ENCODE peak calls at places on chromosomes 6 and 20, in ten cellular contexts. B is T follicular helper cell; G is stimulated activated CD8-positive, alpha-beta memory T cell treated with anti-CD3 and anti-CD28 coated beads, Interleukin-2, amount 100 ng/mL, for 48 hours; K is DMS 273 treated with DMSO at 0.1 percent for 48 hours; H is left lobe of liver; J is stimulated activated CD4-positive, alpha-beta T cell treated with anti-CD3 and anti-CD28 coated beads, Interleukin-1b, Interleukin-23, amount 100 ng/mL, for 48 hours; E is hypothalamus; X is MCF 10A; U is dermis microvascular lymphatic vessel endothelial cell; V is IMR-90. A is an unnamed sample.

GRCh38 chr6:116278853-116279231 is 888 bp downstream of the TSPYL1 start:
- DNase-seq in X (no peak), H (peak), J (peak), U (no peak), G (no peak), V (peak), E (no peak), K (no peak), B (peak), A (no peak)

GRCh38 chr6:136037246-136037884 is 185.9 kb downstream of the PDE7B start:
- DNase-seq in J (peak), G (peak), B (no peak), K (no peak), V (peak), H (no peak), X (no peak), U (peak), E (no peak), A (no peak)

GRCh38 chr6:27742833-27743573 is 169.2 kb downstream of the OR2B2 start:
- DNase-seq in K (no peak), H (no peak), G (no peak), X (no peak), U (no peak), B (no peak), E (no peak), J (no peak), V (no peak), A (no peak)

GRCh38 chr6:147879031-147879430 is 370.5 kb downstream of the SAMD5 start:
- DNase-seq in G (no peak), K (no peak), H (no peak), B (no peak), U (no peak), J (no peak), V (no peak), E (no peak), X (no peak), A (no peak)

GRCh38 chr20:51747182-51747911 is 20.8 kb downstream of the ATP9A start:
- DNase-seq in J (no peak), K (no peak), V (no peak), E (no peak), G (no peak), B (no peak), X (no peak), U (no peak), H (no peak), A (no peak)

GRCh38 chr6:148166339-148166949 is 176.2 kb upstream of the SASH1 start:
- DNase-seq in E (no peak), K (peak), B (no peak), J (no peak), V (peak), X (peak), U (peak), H (no peak), G (no peak), A (peak)

GRCh38 chr6:147806697-147807096 is 298.2 kb downstream of the SAMD5 start:
- DNase-seq in U (no peak), V (no peak), X (no peak), K (no peak), E (no peak), B (no peak), J (no peak), G (no peak), H (no peak), A (no peak)

GRCh38 chr20:49614338-49615050 is 46.6 kb upstream of the PTGIS start:
- DNase-seq in B (no peak), G (no peak), J (no peak), H (no peak), U (no peak), X (no peak), V (no peak), E (no peak), K (no peak), A (no peak)

GRCh38 chr6:119313937-119314893 is 35.3 kb downstream of the MAN1A1 start:
- DNase-seq in B (no peak), K (no peak), G (no peak), U (no peak), E (no peak), V (no peak), X (no peak), J (peak), H (no peak), A (no peak)

GRCh38 chr6:132298344-132298949 is 102.8 kb downstream of the MOXD1 start:
- DNase-seq in K (peak), J (no peak), G (no peak), B (no peak), H (no peak), U (peak), E (peak), V (peak), X (peak), A (peak)

GRCh38 chr20:48761023-48761785 is 66.6 kb downstream of the PREX1 start:
- DNase-seq in X (no peak), J (peak), H (no peak), K (no peak), U (no peak), V (no peak), G (no peak), B (peak), E (no peak), A (no peak)

GRCh38 chr20:326645-327031 is 1.3 kb downstream of the SOX12 start:
- DNase-seq in J (no peak), X (peak), G (no peak), E (no peak), K (no peak), H (peak), B (no peak), V (no peak), U (peak), A (no peak)

GRCh38 chr6:15430947-15431405 is 185.1 kb downstream of the JARID2 start:
- DNase-seq in B (no peak), J (no peak), H (peak), E (no peak), K (no peak), G (no peak), U (no peak), X (no peak), V (no peak), A (no peak)

GRCh38 chr20:44643596-44644383 is 7.7 kb downstream of the ADA start:
- DNase-seq in J (no peak), X (peak), B (peak), G (no peak), H (peak), U (peak), V (peak), K (no peak), E (no peak), A (peak)

GRCh38 chr20:53642196-53643030 is 48.8 kb upstream of the ZNF217 start:
- DNase-seq in K (no peak), H (peak), B (peak), E (peak), J (peak), U (peak), V (peak), X (peak), G (no peak), A (peak)

A was measured in glomerular endothelial cell.